ENCODE peak calls at places on chromosomes 6 and 20, in ten cellular contexts. F is sigmoid colon; V is SJSA1; D is activated T-cell treated with anti-CD3 and anti-CD28 coated beads for 1 hour; L is NCI-H1417; Q is CD8-positive, alpha-beta memory T cell; J is SHP77; I is RKO; U is GM20000; B is naive thymus-derived CD8-positive, alpha-beta T cell. T is an unnamed sample.

GRCh38 chr6:165769401-165769800 is 106.4 kb upstream of the PDE10A start:
- DNase-seq in F (no peak), V (no peak), D (no peak), L (no peak), Q (no peak), J (no peak), I (no peak), U (no peak), B (no peak), T (no peak)

GRCh38 chr6:107402533-107402932 is 56.8 kb downstream of the PDSS2 start:
- DNase-seq in F (no peak), V (no peak), D (no peak), L (no peak), Q (no peak), J (no peak), I (no peak), U (no peak), B (no peak), T (no peak)

GRCh38 chr6:128463942-128464341 is 56.5 kb downstream of the PTPRK start:
- DNase-seq in F (no peak), V (peak; percentile 6), D (no peak), L (no peak), Q (no peak), J (no peak), I (no peak), U (no peak), B (no peak), T (no peak)

GRCh38 chr20:3808141-3808479 is 12.0 kb downstream of the CDC25B start:
- DNase-seq in F (peak; percentile 96), V (no peak), D (no peak), L (peak; percentile 53), Q (no peak), J (peak; percentile 56), I (peak; percentile 56), U (no peak), B (no peak), T (no peak)

GRCh38 chr6:87617405-87617804 is 27.5 kb downstream of the ORC3 start:
- DNase-seq in F (no peak), V (no peak), D (no peak), L (no peak), Q (no peak), J (no peak), I (no peak), U (no peak), B (no peak), T (no peak)

GRCh38 chr6:24430086-24430485 is 27.4 kb downstream of the MRS2 start:
- DNase-seq in F (no peak), V (no peak), D (no peak), L (no peak), Q (no peak), J (no peak), I (peak; percentile 23), U (no peak), B (no peak), T (no peak)

GRCh38 chr6:95574811-95575210 is 2.5 kb upstream of the MANEA start:
- DNase-seq in F (no peak), V (no peak), D (no peak), L (peak; percentile 67), Q (no peak), J (no peak), I (peak; percentile 14), U (no peak), B (no peak), T (no peak)

GRCh38 chr20:53977391-53977790 is 93.0 kb downstream of the BCAS1 start:
- DNase-seq in F (no peak), V (no peak), D (no peak), L (no peak), Q (no peak), J (no peak), I (no peak), U (no peak), B (no peak), T (no peak)

GRCh38 chr6:3808759-3809514 is 40.2 kb upstream of the FAM50B start:
- DNase-seq in F (peak; percentile 83), V (peak; percentile 91), D (no peak), L (no peak), Q (no peak), J (no peak), I (peak; percentile 66), U (no peak), B (no peak), T (no peak)

GRCh38 chr6:119079288-119079809 is 885 bp upstream of the FAM184A start:
- DNase-seq in F (no peak), V (no peak), D (no peak), L (no peak), Q (no peak), J (no peak), I (no peak), U (no peak), B (no peak), T (no peak)

GRCh38 chr6:123042412-123042811 is 46.4 kb downstream of the CLVS2 start:
- DNase-seq in F (no peak), V (no peak), D (no peak), L (no peak), Q (no peak), J (no peak), I (no peak), U (no peak), B (no peak), T (no peak)

GRCh38 chr6:21949211-21949801 is 347.5 kb downstream of the PRL start:
- DNase-seq in F (no peak), V (no peak), D (no peak), L (peak; percentile 13), Q (no peak), J (peak; percentile 70), I (no peak), U (no peak), B (no peak), T (no peak)

GRCh38 chr20:50727792-50728485 is 3.4 kb upstream of the PARD6B start:
- DNase-seq in F (no peak), V (no peak), D (no peak), L (no peak), Q (no peak), J (no peak), I (no peak), U (no peak), B (no peak), T (no peak)

GRCh38 chr6:55868910-55869479 is 6.4 kb downstream of the BMP5 start:
- DNase-seq in F (no peak), V (peak; percentile 37), D (no peak), L (peak; percentile 27), Q (no peak), J (peak; percentile 72), I (no peak), U (peak; percentile 39), B (no peak), T (no peak)

GRCh38 chr20:2671977-2672376 is 8.0 kb upstream of the IDH3B start:
- DNase-seq in F (peak; percentile 17), V (no peak), D (no peak), L (no peak), Q (no peak), J (no peak), I (no peak), U (no peak), B (no peak), T (no peak)

GRCh38 chr6:52526634-52527033 is 50.2 kb downstream of the TRAM2 start:
- DNase-seq in F (no peak), V (no peak), D (no peak), L (no peak), Q (no peak), J (no peak), I (no peak), U (no peak), B (no peak), T (no peak)

GRCh38 chr6:19377722-19378121 is 459.4 kb upstream of the ID4 start:
- DNase-seq in F (no peak), V (no peak), D (no peak), L (no peak), Q (no peak), J (no peak), I (no peak), U (no peak), B (no peak), T (no peak)

GRCh38 chr20:20317195-20318113 is 50.5 kb upstream of the INSM1 start:
- DNase-seq in F (no peak), V (no peak), D (no peak), L (peak; percentile 29), Q (no peak), J (peak; percentile 49), I (no peak), U (no peak), B (no peak), T (no peak)

T was measured in DND-41.